ENCODE peak calls at places on chromosome 2, in four cellular contexts. One of them, this sample, is unnamed.

GRCh38 chr2:96241901-96242611 is 23.7 kb downstream of the TMEM127 start:
- DNase-seq in RKO: no peak
- DNase-seq in OCI-M1: peak; percentile 28
- DNase-seq in mesenchymal stem cell: peak; percentile 74
- DNase-seq in this sample: peak; percentile 62

GRCh38 chr2:27655155-27655951 is 8.1 kb downstream of the SUPT7L start:
- DNase-seq in mesenchymal stem cell: no peak
- DNase-seq in RKO: no peak
- DNase-seq in OCI-M1: no peak
- DNase-seq in this sample: peak; percentile 51

GRCh38 chr2:186349508-186349907 is 136.6 kb upstream of the ZC3H15 start:
- DNase-seq in OCI-M1: peak; percentile 86
- DNase-seq in mesenchymal stem cell: peak; percentile 61
- DNase-seq in RKO: peak; percentile 32
- DNase-seq in this sample: peak; percentile 97

GRCh38 chr2:110858135-110858737 is 125.9 kb downstream of the ACOXL start:
- DNase-seq in OCI-M1: no peak
- DNase-seq in mesenchymal stem cell: no peak
- DNase-seq in RKO: no peak
- DNase-seq in this sample: no peak

GRCh38 chr2:219155054-219155644 is 5.5 kb downstream of the NHEJ1 start:
- DNase-seq in OCI-M1: peak; percentile 92
- DNase-seq in RKO: peak; percentile 83
- DNase-seq in mesenchymal stem cell: peak; percentile 74
- DNase-seq in this sample: peak; percentile 59

GRCh38 chr2:16487686-16488085 is 177.9 kb downstream of the CYRIA start:
- DNase-seq in mesenchymal stem cell: peak; percentile 26
- DNase-seq in RKO: peak; percentile 35
- DNase-seq in OCI-M1: peak; percentile 70
- DNase-seq in this sample: no peak

GRCh38 chr2:207165121-207166038 is at the start of gene KLF7:
- DNase-seq in mesenchymal stem cell: no peak
- DNase-seq in OCI-M1: no peak
- DNase-seq in RKO: no peak
- DNase-seq in this sample: peak; percentile 42

GRCh38 chr2:49174755-49175154 is 20.4 kb upstream of the FSHR start:
- DNase-seq in mesenchymal stem cell: no peak
- DNase-seq in RKO: no peak
- DNase-seq in OCI-M1: no peak
- DNase-seq in this sample: no peak

GRCh38 chr2:111200333-111200879 is 79.7 kb downstream of the BCL2L11 start:
- DNase-seq in RKO: no peak
- DNase-seq in mesenchymal stem cell: no peak
- DNase-seq in OCI-M1: no peak
- DNase-seq in this sample: no peak

GRCh38 chr2:201235865-201236811 is 24.2 kb upstream of the CASP8 start:
- DNase-seq in RKO: peak; percentile 88
- DNase-seq in OCI-M1: peak; percentile 91
- DNase-seq in mesenchymal stem cell: peak; percentile 71
- DNase-seq in this sample: peak; percentile 60

GRCh38 chr2:170005702-170006101 is 172.2 kb upstream of the MYO3B start:
- DNase-seq in mesenchymal stem cell: no peak
- DNase-seq in RKO: peak; percentile 14
- DNase-seq in OCI-M1: peak; percentile 77
- DNase-seq in this sample: peak; percentile 18

GRCh38 chr2:79009388-79009787 is 16.1 kb upstream of the REG3G start:
- DNase-seq in RKO: no peak
- DNase-seq in OCI-M1: no peak
- DNase-seq in mesenchymal stem cell: no peak
- DNase-seq in this sample: no peak

GRCh38 chr2:46719499-46719898 is 196.1 kb downstream of the MCFD2 start:
- DNase-seq in mesenchymal stem cell: peak; percentile 45
- DNase-seq in RKO: no peak
- DNase-seq in OCI-M1: no peak
- DNase-seq in this sample: peak; percentile 57

GRCh38 chr2:201707753-201708152 is 9.3 kb upstream of the MPP4 start:
- DNase-seq in RKO: peak; percentile 31
- DNase-seq in mesenchymal stem cell: no peak
- DNase-seq in OCI-M1: no peak
- DNase-seq in this sample: peak; percentile 30

GRCh38 chr2:34480366-34480765 is 881.3 kb upstream of the FAM98A start:
- DNase-seq in OCI-M1: no peak
- DNase-seq in RKO: no peak
- DNase-seq in mesenchymal stem cell: no peak
- DNase-seq in this sample: no peak

GRCh38 chr2:236305964-236306605 is 41.9 kb upstream of the ASB18 start:
- DNase-seq in RKO: no peak
- DNase-seq in mesenchymal stem cell: no peak
- DNase-seq in OCI-M1: no peak
- DNase-seq in this sample: no peak

GRCh38 chr2:27408601-27409320 is 630 bp downstream of the PPM1G start:
- DNase-seq in RKO: peak; percentile 43
- DNase-seq in mesenchymal stem cell: peak; percentile 45
- DNase-seq in OCI-M1: peak; percentile 55
- DNase-seq in this sample: no peak

GRCh38 chr2:159897720-159898119 is 99.7 kb upstream of the CD302 start:
- DNase-seq in mesenchymal stem cell: no peak
- DNase-seq in RKO: no peak
- DNase-seq in OCI-M1: no peak
- DNase-seq in this sample: no peak

GRCh38 chr2:236180831-236181453 is 12.8 kb upstream of the GBX2 start:
- DNase-seq in OCI-M1: peak; percentile 83
- DNase-seq in RKO: peak; percentile 73
- DNase-seq in mesenchymal stem cell: peak; percentile 70
- DNase-seq in this sample: peak; percentile 55

GRCh38 chr2:118878531-118879149 is 31.2 kb upstream of the EN1 start:
- DNase-seq in RKO: no peak
- DNase-seq in OCI-M1: no peak
- DNase-seq in mesenchymal stem cell: no peak
- DNase-seq in this sample: no peak

GRCh38 chr2:178152033-178152432 is 39.8 kb downstream of the RBM45 start:
- DNase-seq in mesenchymal stem cell: peak; percentile 89
- DNase-seq in RKO: no peak
- DNase-seq in OCI-M1: no peak
- DNase-seq in this sample: peak; percentile 37

GRCh38 chr2:11553661-11554429 is 20.0 kb downstream of the GREB1 start:
- DNase-seq in OCI-M1: peak; percentile 82
- DNase-seq in RKO: no peak
- DNase-seq in mesenchymal stem cell: peak; percentile 93
- DNase-seq in this sample: peak; percentile 63

GRCh38 chr2:35168351-35168750 is 1187.2 kb upstream of the CRIM1 start:
- DNase-seq in RKO: peak; percentile 31
- DNase-seq in mesenchymal stem cell: no peak
- DNase-seq in OCI-M1: peak; percentile 3
- DNase-seq in this sample: no peak

GRCh38 chr2:106800180-106800579 is 85.8 kb downstream of the ST6GAL2 start:
- DNase-seq in mesenchymal stem cell: no peak
- DNase-seq in RKO: no peak
- DNase-seq in OCI-M1: no peak
- DNase-seq in this sample: no peak

GRCh38 chr2:100178085-100178788 is 35.8 kb upstream of the AFF3 start:
- DNase-seq in OCI-M1: peak; percentile 87
- DNase-seq in mesenchymal stem cell: peak; percentile 70
- DNase-seq in RKO: peak; percentile 32
- DNase-seq in this sample: peak; percentile 81

GRCh38 chr2:25375371-25375988 is 33.8 kb upstream of the DNMT3A start:
- DNase-seq in RKO: no peak
- DNase-seq in mesenchymal stem cell: no peak
- DNase-seq in OCI-M1: no peak
- DNase-seq in this sample: peak; percentile 13

GRCh38 chr2:11682590-11682915 is 12.6 kb upstream of the NTSR2 start:
- DNase-seq in mesenchymal stem cell: no peak
- DNase-seq in RKO: no peak
- DNase-seq in OCI-M1: no peak
- DNase-seq in this sample: no peak

GRCh38 chr2:182726473-182726872 is 10.4 kb downstream of the DNAJC10 start:
- DNase-seq in RKO: no peak
- DNase-seq in OCI-M1: no peak
- DNase-seq in mesenchymal stem cell: no peak
- DNase-seq in this sample: no peak

GRCh38 chr2:216555274-216555673 is 56.6 kb downstream of the RPL37A start:
- DNase-seq in OCI-M1: no peak
- DNase-seq in RKO: no peak
- DNase-seq in mesenchymal stem cell: no peak
- DNase-seq in this sample: peak; percentile 31

GRCh38 chr2:119659601-119660342 is 19.2 kb upstream of the TMEM177 start:
- DNase-seq in mesenchymal stem cell: peak; percentile 35
- DNase-seq in OCI-M1: peak; percentile 59
- DNase-seq in RKO: peak; percentile 56
- DNase-seq in this sample: peak; percentile 42

GRCh38 chr2:216012133-216012829 is 1.1 kb downstream of the MREG start:
- DNase-seq in RKO: peak; percentile 81
- DNase-seq in mesenchymal stem cell: peak; percentile 40
- DNase-seq in OCI-M1: peak; percentile 26
- DNase-seq in this sample: peak; percentile 83

GRCh38 chr2:229553091-229553490 is 161.3 kb downstream of the DNER start:
- DNase-seq in mesenchymal stem cell: no peak
- DNase-seq in RKO: no peak
- DNase-seq in OCI-M1: no peak
- DNase-seq in this sample: no peak

GRCh38 chr2:129720761-129721160 is 258.7 kb upstream of the RAB6C start:
- DNase-seq in OCI-M1: no peak
- DNase-seq in mesenchymal stem cell: no peak
- DNase-seq in RKO: no peak
- DNase-seq in this sample: no peak

GRCh38 chr2:54602736-54603322 is 120.6 kb upstream of the EML6 start:
- DNase-seq in mesenchymal stem cell: peak; percentile 52
- DNase-seq in RKO: no peak
- DNase-seq in OCI-M1: no peak
- DNase-seq in this sample: no peak

GRCh38 chr2:20130821-20131645 is 79.6 kb upstream of the LAPTM4A start:
- DNase-seq in mesenchymal stem cell: no peak
- DNase-seq in RKO: no peak
- DNase-seq in OCI-M1: no peak
- DNase-seq in this sample: peak; percentile 23

GRCh38 chr2:219615036-219615435 is 12.4 kb upstream of the SLC4A3 start:
- DNase-seq in RKO: no peak
- DNase-seq in mesenchymal stem cell: no peak
- DNase-seq in OCI-M1: no peak
- DNase-seq in this sample: no peak

GRCh38 chr2:26640331-26640745 is 828 bp downstream of the CIB4 start:
- DNase-seq in OCI-M1: peak; percentile 12
- DNase-seq in mesenchymal stem cell: peak; percentile 93
- DNase-seq in RKO: no peak
- DNase-seq in this sample: peak; percentile 90

GRCh38 chr2:49108851-49109250 is 45.5 kb downstream of the FSHR start:
- DNase-seq in RKO: no peak
- DNase-seq in OCI-M1: no peak
- DNase-seq in mesenchymal stem cell: no peak
- DNase-seq in this sample: no peak

GRCh38 chr2:141020346-141020745 is 1110.5 kb downstream of the LRP1B start:
- DNase-seq in OCI-M1: no peak
- DNase-seq in RKO: no peak
- DNase-seq in mesenchymal stem cell: no peak
- DNase-seq in this sample: no peak

This sample was measured in amniotic epithelial cell.